ENCODE peak calls at places on chromosomes 4 and X, in seven cellular contexts. R, W, T, E, X, N and M are unnamed samples.

GRCh38 chr4:38681283-38682066 is 17.5 kb downstream of the KLF3 start:
- DNase-seq in R (peak; percentile 42), W (no peak), T (no peak), E (peak; percentile 81), X (no peak), N (no peak), M (no peak)

GRCh38 chrX:75603833-75604232 is 81.0 kb upstream of the ZDHHC15 start:
- DNase-seq in R (no peak), W (peak; percentile 49), T (no peak), E (no peak), X (no peak), N (no peak), M (peak; percentile 7)

GRCh38 chr4:73859614-73860088 is 6.6 kb downstream of the PF4V1 start:
- DNase-seq in R (no peak), W (no peak), T (no peak), E (peak; percentile 74), X (no peak), N (no peak), M (no peak)

GRCh38 chr4:75916091-75916661 is 13.9 kb upstream of the PPEF2 start:
- DNase-seq in R (no peak), W (peak; percentile 57), T (no peak), E (peak; percentile 57), X (no peak), N (no peak), M (peak; percentile 42)

GRCh38 chrX:38811515-38812239 is 10.4 kb downstream of the MID1IP1 start:
- DNase-seq in R (no peak), W (no peak), T (no peak), E (no peak), X (no peak), N (no peak), M (no peak)

GRCh38 chrX:40158036-40158706 is 60.4 kb upstream of the BCOR start:
- DNase-seq in R (peak; percentile 51), W (peak; percentile 97), T (peak; percentile 30), E (no peak), X (peak; percentile 78), N (peak; percentile 6), M (peak; percentile 76)

GRCh38 chr4:9825049-9825448 is 43.6 kb downstream of the DRD5 start:
- DNase-seq in R (peak; percentile 53), W (no peak), T (no peak), E (no peak), X (no peak), N (no peak), M (no peak)

GRCh38 chrX:148024425-148025148 is 43.5 kb downstream of the FMR1NB start:
- DNase-seq in R (no peak), W (no peak), T (no peak), E (no peak), X (no peak), N (no peak), M (no peak)

GRCh38 chrX:15737188-15737956 is 698 bp upstream of the CA5B start:
- DNase-seq in R (no peak), W (no peak), T (no peak), E (no peak), X (no peak), N (no peak), M (no peak)